ENCODE peak calls at places on chromosomes 7 and 10, in ten cellular contexts. I is GM20000; A is kidney glomerular epithelial cell; Q is iPS-NIHi11; M is AG04449; S is stimulated activated CD4-positive, alpha-beta T cell treated with anti-CD3 and anti-CD28 coated beads, Interleukin-12 subunit alpha, Interleukin-12 subunit beta, amount 100 ng/mL, for 24 hours; K is lung; X is cardiac fibroblast; C is OCI-M1; D is AG08395. Y is an unnamed sample.

GRCh38 chr10:118776033-118776432 is 21.3 kb upstream of the CACUL1 start:
- DNase-seq in I (no peak), A (no peak), Q (no peak), M (no peak), S (no peak), K (no peak), X (no peak), C (no peak), D (no peak), Y (no peak)

GRCh38 chr10:21721000-21721670 is 187.1 kb downstream of the MLLT10 start:
- DNase-seq in I (no peak), A (no peak), Q (no peak), M (no peak), S (no peak), K (no peak), X (no peak), C (no peak), D (no peak), Y (no peak)

GRCh38 chr7:153084283-153084682 is 324.7 kb downstream of the ACTR3B start:
- DNase-seq in I (no peak), A (no peak), Q (no peak), M (no peak), S (no peak), K (no peak), X (no peak), C (no peak), D (no peak), Y (no peak)

GRCh38 chr7:66739953-66740301 is 606 bp upstream of the RABGEF1 start:
- DNase-seq in I (no peak), A (peak), Q (no peak), M (no peak), S (peak), K (no peak), X (peak), C (no peak), D (no peak), Y (no peak)

GRCh38 chr10:61175331-61175730 is 231.3 kb upstream of the RHOBTB1 start:
- DNase-seq in I (no peak), A (no peak), Q (no peak), M (peak), S (no peak), K (no peak), X (no peak), C (no peak), D (peak), Y (no peak)

GRCh38 chr10:79984851-79985250 is 35.9 kb upstream of the SFTPD start:
- DNase-seq in I (no peak), A (peak), Q (no peak), M (no peak), S (peak), K (peak), X (no peak), C (no peak), D (no peak), Y (no peak)

GRCh38 chr10:102114861-102115618 is 5.1 kb downstream of the LDB1 start:
- DNase-seq in I (peak), A (peak), Q (peak), M (no peak), S (peak), K (peak), X (peak), C (peak), D (peak), Y (peak)

GRCh38 chr10:62454696-62455451 is 80.7 kb downstream of the ZNF365 start:
- DNase-seq in I (no peak), A (no peak), Q (peak), M (peak), S (no peak), K (peak), X (peak), C (no peak), D (peak), Y (no peak)

GRCh38 chr10:1600861-1601260 is 136.5 kb downstream of the ADARB2 start:
- DNase-seq in I (no peak), A (no peak), Q (no peak), M (no peak), S (no peak), K (no peak), X (no peak), C (no peak), D (no peak), Y (no peak)

GRCh38 chr10:70575874-70576802 is 26.4 kb downstream of the PRF1 start:
- DNase-seq in I (peak), A (peak), Q (peak), M (no peak), S (no peak), K (peak), X (peak), C (peak), D (peak), Y (peak)

GRCh38 chr10:20760450-20760849 is 136.7 kb downstream of the NEBL start:
- DNase-seq in I (no peak), A (no peak), Q (no peak), M (no peak), S (no peak), K (no peak), X (no peak), C (no peak), D (no peak), Y (no peak)

GRCh38 chr10:113450046-113450445 is 102.8 kb upstream of the HABP2 start:
- DNase-seq in I (no peak), A (no peak), Q (no peak), M (no peak), S (no peak), K (no peak), X (no peak), C (no peak), D (no peak), Y (no peak)

Y was measured in erythroblast.